ENCODE peak calls at places on chromosomes 3 and 15, in eight cellular contexts. X is activated CD8-positive, alpha-beta memory T cell treated with anti-CD3 and anti-CD28 coated beads for 24 hours; S is ELR; W is H4; M is amygdala; N is activated T-cell treated with anti-CD3 and anti-CD28 coated beads for 24 hours; Z is NCI-H146; H is NCI-H1105. E is an unnamed sample.

GRCh38 chr3:195760345-195760983 is 39.7 kb downstream of the MUC20 start:
- DNase-seq in X (no peak), S (no peak), W (peak), M (peak), N (no peak), Z (no peak), H (peak), E (no peak)

GRCh38 chr3:16070707-16071106 is 103.8 kb upstream of the GALNT15 start:
- DNase-seq in X (no peak), S (no peak), W (no peak), M (no peak), N (no peak), Z (no peak), H (no peak), E (no peak)

GRCh38 chr3:14113964-14114667 is 10.6 kb downstream of the CHCHD4 start:
- DNase-seq in X (no peak), S (no peak), W (no peak), M (no peak), N (no peak), Z (no peak), H (no peak), E (no peak)

GRCh38 chr3:88038561-88038960 is 20.2 kb downstream of the CGGBP1 start:
- DNase-seq in X (no peak), S (peak), W (no peak), M (no peak), N (no peak), Z (no peak), H (no peak), E (no peak)

GRCh38 chr3:55143336-55143735 is 215.5 kb upstream of the LRTM1 start:
- DNase-seq in X (no peak), S (peak), W (no peak), M (no peak), N (no peak), Z (no peak), H (no peak), E (no peak)

GRCh38 chr15:81789403-81789802 is 256.4 kb downstream of the MEX3B start:
- DNase-seq in X (no peak), S (no peak), W (no peak), M (no peak), N (no peak), Z (no peak), H (no peak), E (no peak)

GRCh38 chr15:97783240-97783639 is 177.3 kb upstream of the ARRDC4 start:
- DNase-seq in X (no peak), S (no peak), W (no peak), M (no peak), N (no peak), Z (no peak), H (no peak), E (no peak)

GRCh38 chr15:38696120-38696727 is 131.6 kb upstream of the RASGRP1 start:
- DNase-seq in X (peak), S (peak), W (peak), M (no peak), N (peak), Z (no peak), H (no peak), E (no peak)

GRCh38 chr3:177832862-177833261 is 635.6 kb upstream of the TBL1XR1 start:
- DNase-seq in X (no peak), S (no peak), W (no peak), M (no peak), N (no peak), Z (peak), H (peak), E (no peak)

GRCh38 chr3:147008886-147009285 is 397.5 kb downstream of the ZIC4 start:
- DNase-seq in X (no peak), S (no peak), W (no peak), M (no peak), N (no peak), Z (no peak), H (no peak), E (no peak)

GRCh38 chr3:10482631-10483363 is 22.6 kb downstream of the ATP2B2 start:
- DNase-seq in X (no peak), S (no peak), W (no peak), M (no peak), N (no peak), Z (no peak), H (no peak), E (no peak)

GRCh38 chr3:37689645-37690356 is 171.9 kb upstream of the CTDSPL start:
- DNase-seq in X (no peak), S (no peak), W (no peak), M (no peak), N (no peak), Z (peak), H (no peak), E (no peak)

GRCh38 chr15:75733761-75734651 is 21.4 kb upstream of the CSPG4 start:
- DNase-seq in X (no peak), S (no peak), W (no peak), M (no peak), N (no peak), Z (no peak), H (no peak), E (no peak)

GRCh38 chr3:161224786-161225185 is 3.7 kb downstream of the NMD3 start:
- DNase-seq in X (no peak), S (no peak), W (no peak), M (no peak), N (no peak), Z (no peak), H (no peak), E (no peak)

GRCh38 chr3:30161370-30161769 is 445.0 kb upstream of the TGFBR2 start:
- DNase-seq in X (no peak), S (no peak), W (peak), M (no peak), N (no peak), Z (no peak), H (no peak), E (no peak)

GRCh38 chr3:196047391-196048030 is 34.4 kb downstream of the TFRC start:
- DNase-seq in X (no peak), S (no peak), W (no peak), M (no peak), N (no peak), Z (no peak), H (no peak), E (no peak)

GRCh38 chr3:170621256-170621655 is 35.4 kb upstream of the SLC7A14 start:
- DNase-seq in X (no peak), S (no peak), W (no peak), M (no peak), N (no peak), Z (no peak), H (no peak), E (no peak)

GRCh38 chr15:66740802-66741201 is 38.8 kb downstream of the SMAD6 start:
- DNase-seq in X (no peak), S (peak), W (no peak), M (no peak), N (no peak), Z (no peak), H (no peak), E (no peak)

GRCh38 chr3:14525685-14526631 is 14.2 kb downstream of the GRIP2 start:
- DNase-seq in X (no peak), S (peak), W (no peak), M (no peak), N (no peak), Z (no peak), H (no peak), E (no peak)

GRCh38 chr15:64521726-64522164 is 61.4 kb downstream of the ZNF609 start:
- DNase-seq in X (no peak), S (peak), W (peak), M (peak), N (no peak), Z (peak), H (no peak), E (no peak)

GRCh38 chr15:60898896-60899295 is 330.2 kb downstream of the RORA start:
- DNase-seq in X (no peak), S (no peak), W (no peak), M (no peak), N (no peak), Z (no peak), H (no peak), E (no peak)

GRCh38 chr15:84818221-84819131 is 1.3 kb downstream of the ALPK3 start:
- DNase-seq in X (no peak), S (no peak), W (no peak), M (no peak), N (no peak), Z (peak), H (no peak), E (no peak)

GRCh38 chr15:87944051-87944450 is 312.5 kb downstream of the NTRK3 start:
- DNase-seq in X (no peak), S (no peak), W (no peak), M (no peak), N (no peak), Z (no peak), H (no peak), E (no peak)

E was measured in DMS153.